ENCODE peak calls at places on chromosomes 16 and 17, in eight cellular contexts. B is fibroblast of pulmonary artery, R is spleen, M is sigmoid colon, W is transverse colon, P is pancreas, Z is heart left ventricle, I is mammary epithelial cell. Q is an unnamed sample.

GRCh38 chr16:920722-921121 is 50.1 kb downstream of the LMF1 start:
- DNase-seq in B (peak), R (peak), M (no peak), P (peak), Z (peak), W (no peak), I (no peak), Q (no peak)

GRCh38 chr16:12089492-12090161 is 113.1 kb downstream of the SNX29 start:
- DNase-seq in Z (peak), P (no peak), I (no peak), R (peak), M (peak), W (peak), B (peak), Q (peak)

GRCh38 chr17:3415610-3416009 is 4.4 kb downstream of the OR3A3 start:
- DNase-seq in Z (no peak), R (no peak), P (no peak), M (no peak), B (no peak), W (no peak), I (no peak), Q (no peak)

GRCh38 chr17:17304521-17304985 is 1.4 kb downstream of the NT5M start:
- DNase-seq in Z (no peak), W (no peak), R (no peak), B (no peak), M (no peak), I (no peak), P (no peak), Q (no peak)

GRCh38 chr16:86961133-86961720 is 356.0 kb downstream of the C16orf95 start:
- DNase-seq in R (no peak), W (no peak), P (no peak), M (peak), I (no peak), Z (peak), B (peak), Q (no peak)

GRCh38 chr17:32854177-32854576 is 22.7 kb downstream of the MYO1D start:
- DNase-seq in M (no peak), Z (no peak), R (no peak), P (no peak), B (no peak), I (peak), W (no peak), Q (no peak)

GRCh38 chr17:55588446-55588845 is 77.2 kb upstream of the SMIM36 start:
- DNase-seq in B (no peak), W (no peak), M (no peak), P (no peak), I (no peak), Z (no peak), R (no peak), Q (no peak)

GRCh38 chr16:56477096-56477878 is 25.9 kb downstream of the OGFOD1 start:
- DNase-seq in P (no peak), Z (no peak), W (no peak), R (no peak), M (no peak), I (peak), B (peak), Q (peak)

GRCh38 chr16:68499011-68499410 is 40.1 kb upstream of the ZFP90 start:
- DNase-seq in M (no peak), B (peak), R (no peak), Z (no peak), I (no peak), W (no peak), P (peak), Q (no peak)

GRCh38 chr17:8060274-8060673 is 21.4 kb downstream of the ALOX15B start:
- DNase-seq in P (no peak), M (peak), W (peak), I (peak), Z (no peak), B (peak), R (peak), Q (peak)

GRCh38 chr16:47970291-47970931 is 185.4 kb downstream of the ABCC12 start:
- DNase-seq in M (no peak), R (no peak), B (peak), I (peak), Z (no peak), W (no peak), P (no peak), Q (peak)

GRCh38 chr17:6420173-6420641 is 14.7 kb downstream of the AIPL1 start:
- DNase-seq in B (peak), W (no peak), I (no peak), R (no peak), P (no peak), Z (no peak), M (no peak), Q (peak)

GRCh38 chr17:32971171-32971570 is 20.5 kb upstream of the SPACA3 start:
- DNase-seq in R (no peak), M (no peak), W (no peak), P (no peak), I (peak), Z (no peak), B (peak), Q (peak)

GRCh38 chr17:9986754-9987382 is 81.8 kb upstream of the RCVRN start:
- DNase-seq in R (no peak), Z (no peak), I (no peak), P (no peak), M (no peak), W (no peak), B (no peak), Q (no peak)

GRCh38 chr16:70660672-70661350 is 14.5 kb downstream of the IL34 start:
- DNase-seq in P (no peak), W (no peak), B (no peak), M (peak), I (no peak), Z (no peak), R (no peak), Q (no peak)

GRCh38 chr17:44039829-44040635 is 25.3 kb upstream of the TMEM101 start:
- DNase-seq in M (no peak), R (no peak), W (no peak), P (no peak), I (peak), Z (no peak), B (no peak), Q (peak)

GRCh38 chr17:70357196-70357595 is 187.9 kb downstream of the KCNJ2 start:
- DNase-seq in I (no peak), B (no peak), Z (no peak), R (no peak), M (no peak), P (no peak), W (no peak), Q (peak)

GRCh38 chr17:50047488-50048126 is 8.3 kb upstream of the ITGA3 start:
- DNase-seq in Z (no peak), P (no peak), M (no peak), W (no peak), I (peak), B (peak), R (no peak), Q (peak)

GRCh38 chr17:79968116-79968515 is 67.6 kb downstream of the TBC1D16 start:
- DNase-seq in B (no peak), R (no peak), W (no peak), I (no peak), M (no peak), Z (no peak), P (peak), Q (no peak)

GRCh38 chr17:76969598-76970172 is 101.5 kb downstream of the MGAT5B start:
- DNase-seq in B (no peak), R (peak), M (no peak), I (no peak), Z (no peak), W (no peak), P (no peak), Q (no peak)

GRCh38 chr16:87538594-87538993 is 45.8 kb upstream of the ZCCHC14 start:
- DNase-seq in P (no peak), Z (no peak), B (no peak), I (no peak), W (no peak), R (no peak), M (no peak), Q (peak)

GRCh38 chr17:78185981-78186688 is 717 bp downstream of the TK1 start:
- DNase-seq in R (no peak), W (peak), M (no peak), B (no peak), P (no peak), Z (peak), I (peak), Q (no peak)

GRCh38 chr17:75059369-75060345 is 12.6 kb downstream of the KCTD2 start:
- DNase-seq in R (no peak), W (no peak), Z (no peak), B (peak), I (no peak), P (peak), M (peak), Q (peak)

GRCh38 chr17:66690166-66690565 is 144.8 kb upstream of the CACNG5 start:
- DNase-seq in R (no peak), W (no peak), B (no peak), Z (no peak), M (no peak), I (no peak), P (no peak), Q (no peak)

GRCh38 chr17:59558953-59559352 is 6.5 kb upstream of the DHX40 start:
- DNase-seq in W (no peak), B (peak), P (no peak), R (no peak), I (no peak), M (no peak), Z (no peak), Q (peak)
- TF ChIP-seq CTCF in W (no peak), B (peak), P (no peak), R (no peak), I (no peak), M (no peak), Z (no peak), Q (peak)

GRCh38 chr17:58305626-58306025 is 23.0 kb downstream of the TSPOAP1 start:
- DNase-seq in Z (no peak), M (peak), I (no peak), W (no peak), R (no peak), B (no peak), P (peak), Q (no peak)
- H3K4me3 ChIP-seq in Z (no peak), M (no peak), I (no peak), W (no peak), R (no peak), B (no peak), P (no peak), Q (no peak)

DNA sequence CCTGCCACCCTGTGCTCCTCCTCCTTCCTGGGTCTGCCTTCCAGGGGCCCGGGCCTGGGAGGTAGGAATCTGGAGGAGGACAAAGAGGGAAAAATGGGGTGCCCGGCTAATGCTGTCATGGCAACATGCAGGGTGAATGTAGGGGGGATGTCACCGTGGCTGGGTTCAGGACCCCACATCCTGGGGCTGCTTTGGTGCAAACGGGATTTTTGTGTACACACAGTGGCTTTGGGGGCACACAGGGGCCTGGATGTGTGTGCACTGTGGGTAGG is 37.0 kb upstream of the CDC42EP4 start:
- DNase-seq in R (no peak), M (no peak), I (no peak), B (no peak), P (no peak), Z (no peak), W (no peak), Q (no peak)
- TF ChIP-seq CTCF in R (no peak), M (no peak), I (no peak), B (no peak), P (no peak), Z (no peak), W (no peak), Q (no peak)

DNA sequence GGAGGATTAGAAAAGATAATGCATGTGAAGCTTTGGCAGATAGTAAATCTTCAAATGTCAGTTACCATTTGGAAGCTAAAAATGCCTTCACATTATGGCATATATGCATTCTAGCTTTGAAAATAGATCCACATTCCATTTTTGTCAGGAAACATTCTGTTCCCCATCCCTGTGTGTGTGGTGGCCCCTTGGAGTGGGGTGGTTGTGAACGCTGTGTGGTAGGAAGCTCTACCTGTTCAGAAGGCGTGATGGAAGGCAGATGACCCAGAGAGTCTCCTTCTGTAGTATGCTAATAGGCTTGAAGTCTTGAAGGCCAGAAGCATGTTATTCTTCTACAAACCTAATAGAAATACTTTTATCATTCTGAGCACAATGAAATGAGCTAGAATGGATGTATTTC is 242.1 kb downstream of the HAPSTR1 start:
- DNase-seq in Z (no peak), R (no peak), B (no peak), I (no peak), M (no peak), P (no peak), W (no peak), Q (no peak)
- H3K4me3 ChIP-seq in Z (no peak), R (no peak), B (no peak), I (no peak), M (no peak), P (no peak), W (no peak), Q (no peak)

Q was measured in astrocyte of the spinal cord.